ENCODE peak calls at places on chromosome 15, in six cellular contexts. Q is tibial nerve, C is HepG2, K is breast epithelium, I is SJSA1, D is heart left ventricle. U is an unnamed sample.

GRCh38 chr15:82856397-82857170 is 47.2 kb downstream of the WHAMM start:
- DNase-seq in D (no peak), K (no peak), I (no peak), Q (no peak), C (peak; percentile 96), U (no peak)

GRCh38 chr15:63933522-63933921 is 99.8 kb upstream of the HERC1 start:
- DNase-seq in K (no peak), I (no peak), C (no peak), Q (no peak), D (no peak), U (no peak)

GRCh38 chr15:69034352-69034751 is 19.9 kb downstream of the NOX5 start:
- DNase-seq in K (no peak), D (no peak), Q (no peak), C (no peak), I (peak; percentile 42), U (no peak)

GRCh38 chr15:33293619-33294309 is 17.0 kb upstream of the RYR3 start:
- DNase-seq in Q (no peak), I (no peak), K (no peak), D (no peak), C (no peak), U (no peak)

GRCh38 chr15:57861039-57861638 is 154.6 kb downstream of the POLR2M start:
- DNase-seq in C (peak; percentile 50), I (peak; percentile 45), D (no peak), K (no peak), Q (no peak), U (no peak)

GRCh38 chr15:82640672-82641071 is 6.5 kb downstream of the CPEB1 start:
- DNase-seq in Q (no peak), I (no peak), C (no peak), D (no peak), K (no peak), U (no peak)

GRCh38 chr15:70092462-70092850 is 5.3 kb downstream of the TLE3 start:
- DNase-seq in I (no peak), C (no peak), D (no peak), Q (no peak), K (no peak), U (no peak)

GRCh38 chr15:27797765-27798164 is 301.4 kb downstream of the OCA2 start:
- DNase-seq in D (peak; percentile 82), K (no peak), I (no peak), Q (no peak), C (no peak), U (no peak)

GRCh38 chr15:74226761-74227540 is 9.2 kb upstream of the CCDC33 start:
- DNase-seq in Q (no peak), I (no peak), K (no peak), D (no peak), C (no peak), U (no peak)

GRCh38 chr15:70242962-70243685 is 145.4 kb upstream of the TLE3 start:
- DNase-seq in I (no peak), D (no peak), C (no peak), K (no peak), Q (no peak), U (no peak)

GRCh38 chr15:99452010-99452409 is 113.8 kb upstream of the MEF2A start:
- DNase-seq in D (no peak), Q (no peak), K (no peak), I (no peak), C (no peak), U (no peak)

GRCh38 chr15:69747193-69747592 is 294.6 kb downstream of the RPLP1 start:
- DNase-seq in D (no peak), I (no peak), Q (no peak), C (no peak), K (no peak), U (peak; percentile 45)

GRCh38 chr15:68626283-68626682 is 47.5 kb downstream of the CORO2B start:
- DNase-seq in K (no peak), Q (no peak), C (no peak), I (no peak), D (no peak), U (no peak)

GRCh38 chr15:80991446-80991845 is 1.8 kb upstream of the MESD start:
- DNase-seq in D (peak; percentile 81), Q (peak; percentile 55), I (no peak), K (no peak), C (no peak), U (no peak)

GRCh38 chr15:29337156-29337959 is 67.7 kb upstream of the NSMCE3 start:
- DNase-seq in K (no peak), D (no peak), Q (no peak), I (no peak), C (no peak), U (no peak)

GRCh38 chr15:61871926-61872522 is 188.2 kb downstream of the VPS13C start:
- DNase-seq in K (no peak), Q (no peak), D (no peak), C (peak; percentile 13), I (peak; percentile 27), U (no peak)

GRCh38 chr15:64767203-64767602 is 8.2 kb downstream of the RBPMS2 start:
- DNase-seq in I (no peak), K (no peak), D (no peak), Q (no peak), C (no peak), U (no peak)

GRCh38 chr15:99982662-99983061 is 249.4 kb upstream of the LYSMD4 start:
- DNase-seq in D (no peak), C (no peak), I (no peak), Q (no peak), K (no peak), U (no peak)

GRCh38 chr15:43266834-43267233 is at the start of gene TGM5:
- DNase-seq in K (no peak), C (no peak), I (no peak), Q (no peak), D (no peak), U (no peak)

GRCh38 chr15:56459096-56459495 is 5.8 kb downstream of the MNS1 start:
- DNase-seq in I (no peak), D (no peak), C (no peak), Q (no peak), K (no peak), U (no peak)

GRCh38 chr15:96027501-96027900 is 303.0 kb upstream of the NR2F2 start:
- DNase-seq in Q (no peak), D (no peak), I (no peak), C (no peak), K (no peak), U (no peak)

GRCh38 chr15:96023081-96023480 is 307.4 kb upstream of the NR2F2 start:
- DNase-seq in D (no peak), C (no peak), Q (no peak), K (no peak), I (no peak), U (no peak)

GRCh38 chr15:96031426-96031825 is 299.1 kb upstream of the NR2F2 start:
- DNase-seq in Q (no peak), I (no peak), C (no peak), K (no peak), D (no peak), U (no peak)

GRCh38 chr15:96029172-96029571 is 301.3 kb upstream of the NR2F2 start:
- DNase-seq in C (no peak), I (no peak), K (no peak), Q (no peak), D (no peak), U (no peak)

GRCh38 chr15:96028620-96029019 is 301.9 kb upstream of the NR2F2 start:
- DNase-seq in I (no peak), C (no peak), Q (no peak), K (no peak), D (no peak), U (no peak)
- H3K27ac ChIP-seq in I (no peak overlapping the region), C (no peak overlapping the region), Q (no peak overlapping the region), K (no peak overlapping the region), D (no peak overlapping the region), U (no peak overlapping the region)

DNA sequence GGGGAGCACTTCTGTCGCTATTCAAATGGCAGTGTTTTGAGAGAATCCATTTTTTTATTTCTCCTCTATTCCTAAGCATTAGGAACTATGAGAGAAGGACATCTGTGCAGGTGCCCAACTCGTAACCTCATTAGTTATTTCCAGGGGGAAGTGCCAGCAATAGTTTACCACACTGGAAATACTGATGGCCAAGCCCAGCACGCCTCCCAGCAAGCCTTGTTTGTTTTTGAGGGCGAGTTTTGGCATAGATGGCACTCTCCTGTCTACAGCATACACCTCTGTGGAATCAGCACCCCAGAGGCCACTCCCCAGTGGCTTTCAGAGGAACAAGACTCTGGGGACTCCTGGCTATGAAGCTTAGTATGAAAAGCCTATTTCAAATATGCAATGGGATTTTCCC is 36.6 kb downstream of the FAN1 start:
- DNase-seq in C (no peak), D (no peak), K (no peak), Q (no peak), I (no peak), U (no peak)
- H3K27ac ChIP-seq in C (no peak overlapping the region), D (no peak overlapping the region), K (no peak overlapping the region), Q (no peak overlapping the region), I (no peak overlapping the region), U (no peak overlapping the region)

GRCh38 chr15:65935391-65935790 is 66.1 kb downstream of the RAB11A start:
- DNase-seq in Q (no peak), I (no peak), D (no peak), C (no peak), K (no peak), U (no peak)

GRCh38 chr15:65936317-65936716 is 67.0 kb downstream of the RAB11A start:
- DNase-seq in K (no peak), D (no peak), C (no peak), Q (no peak), I (no peak), U (no peak)

GRCh38 chr15:65937046-65937445 is 67.8 kb downstream of the RAB11A start:
- DNase-seq in D (peak; percentile 37), C (no peak), Q (no peak), K (no peak), I (no peak), U (no peak)

GRCh38 chr15:65939901-65940617 is 70.8 kb downstream of the RAB11A start:
- DNase-seq in Q (no peak), D (peak; percentile 77), I (peak; percentile 6), C (no peak), K (no peak), U (no peak)

GRCh38 chr15:65937476-65937875 is 68.2 kb downstream of the RAB11A start:
- DNase-seq in C (no peak), Q (no peak), K (no peak), I (no peak), D (no peak), U (no peak)
- H3K27ac ChIP-seq in C (no peak overlapping the region), Q (no peak overlapping the region), K (no peak overlapping the region), I (no peak overlapping the region), D (no peak overlapping the region), U (no peak overlapping the region)

DNA sequence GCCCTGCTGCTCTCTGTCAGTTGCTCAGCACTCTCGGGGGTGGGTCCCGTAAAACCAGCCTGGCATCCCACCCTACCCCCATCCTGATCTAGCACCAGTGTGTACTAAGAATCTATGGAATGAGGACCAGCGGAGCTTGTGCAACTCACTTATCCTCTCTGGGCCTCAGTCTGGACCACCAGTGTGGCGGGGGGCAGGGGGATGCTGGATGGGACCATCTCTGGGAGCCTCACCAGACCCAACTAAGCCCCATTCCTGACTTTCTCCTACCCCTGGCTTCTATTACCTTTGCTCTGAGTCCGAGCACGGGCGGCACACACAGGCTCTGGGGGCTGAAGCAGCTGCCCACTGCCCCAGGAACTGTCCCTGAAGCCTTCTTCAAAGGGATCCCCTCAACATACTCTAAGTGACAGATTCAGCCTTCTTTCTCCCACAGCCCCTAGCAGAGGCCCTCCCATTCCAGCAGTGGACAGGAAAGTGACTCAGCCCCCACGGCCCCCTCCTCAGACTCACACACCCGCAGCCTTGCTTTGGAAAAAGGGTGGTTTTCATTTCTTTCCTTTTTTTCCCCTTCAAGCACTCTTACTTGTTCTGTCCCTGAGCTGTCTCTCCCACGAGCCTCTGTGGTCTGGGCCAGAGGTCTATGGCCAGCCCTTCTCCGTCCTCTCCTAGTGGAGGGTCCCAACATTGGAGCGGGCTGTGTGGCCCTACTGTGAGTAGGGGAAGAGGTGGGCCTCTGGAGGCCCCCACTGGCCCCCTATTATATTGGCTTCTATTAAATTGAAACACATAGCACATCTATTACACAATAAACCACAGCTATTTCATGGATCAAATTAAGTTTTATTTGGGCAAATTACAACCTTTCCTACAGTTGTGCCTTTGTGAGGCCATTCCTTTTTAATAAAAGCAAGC is 100.3 kb downstream of the SMAD6 start:
- DNase-seq in C (no peak), K (no peak), Q (no peak), I (peak; percentile 75), D (no peak), U (no peak)
- H3K27ac ChIP-seq in C (no peak overlapping the region), K (peak overlapping the region; percentile 91), Q (peak overlapping the region; percentile 89), I (peak overlapping the region; percentile 97), D (peak overlapping the region; percentile 80), U (no peak overlapping the region)